ENCODE peak calls at places on chromosomes 5 and 9, in five cellular contexts. B is GM12878, R is K562, K is HepG2, L is SK-N-SH. T is an unnamed sample.

GRCh38 chr5:178323541-178323865 is 90.9 kb upstream of the PHYKPL start:
- DNase-seq in L (no peak), B (no peak), R (no peak), K (no peak), T (no peak)

GRCh38 chr5:125232779-125233230 is 486.4 kb upstream of the ZNF608 start:
- DNase-seq in R (no peak), B (no peak), K (no peak), L (peak; percentile 61), T (no peak)

GRCh38 chr9:108053555-108054061 is 564.0 kb upstream of the KLF4 start:
- DNase-seq in K (no peak), R (no peak), L (no peak), B (no peak), T (no peak)

GRCh38 chr9:35797311-35798109 is 6.1 kb downstream of the NPR2 start:
- DNase-seq in B (no peak), R (no peak), L (no peak), K (no peak), T (no peak)

GRCh38 chr9:89956907-89957306 is 352.1 kb downstream of the GADD45G start:
- DNase-seq in L (no peak), K (no peak), R (no peak), B (no peak), T (no peak)

GRCh38 chr5:14267166-14267838 is 124.2 kb downstream of the TRIO start:
- DNase-seq in B (no peak), R (peak; percentile 23), L (no peak), K (peak; percentile 25), T (no peak)

GRCh38 chr5:181243020-181243520 is 636 bp downstream of the RACK1 start:
- DNase-seq in R (no peak), L (no peak), B (no peak), K (no peak), T (no peak)

GRCh38 chr5:157596449-157596848 is 20.9 kb upstream of the ADAM19 start:
- DNase-seq in R (no peak), K (no peak), B (peak; percentile 96), L (no peak), T (no peak)

GRCh38 chr5:145471831-145472616 is 363.1 kb downstream of the PRELID2 start:
- DNase-seq in K (no peak), R (no peak), B (no peak), L (no peak), T (no peak)

GRCh38 chr9:92668746-92669526 is 995 bp downstream of the IPPK start:
- DNase-seq in L (peak; percentile 53), B (no peak), R (peak; percentile 59), K (peak; percentile 43), T (no peak)

GRCh38 chr9:120974921-120975320 is 48.3 kb upstream of the TRAF1 start:
- DNase-seq in K (no peak), R (no peak), B (no peak), L (no peak), T (no peak)

GRCh38 chr5:97536683-97537082 is 353.6 kb upstream of the RIOK2 start:
- DNase-seq in B (no peak), L (no peak), K (no peak), R (no peak), T (no peak)

GRCh38 chr9:112037281-112038016 is 137.6 kb downstream of the SUSD1 start:
- DNase-seq in R (no peak), L (no peak), B (peak; percentile 97), K (no peak), T (no peak)

GRCh38 chr9:112489876-112490661 is 3.4 kb downstream of the KIAA1958 start:
- DNase-seq in B (no peak), R (no peak), K (peak; percentile 45), L (peak; percentile 28), T (no peak)

GRCh38 chr5:107671742-107672211 is 1.0 kb upstream of the EFNA5 start:
- DNase-seq in B (no peak), R (no peak), L (peak; percentile 60), K (no peak), T (peak; percentile 47)

GRCh38 chr5:95406426-95407093 is 15.4 kb downstream of the FAM81B start:
- DNase-seq in L (no peak), R (no peak), K (no peak), B (no peak), T (no peak)

DNA sequence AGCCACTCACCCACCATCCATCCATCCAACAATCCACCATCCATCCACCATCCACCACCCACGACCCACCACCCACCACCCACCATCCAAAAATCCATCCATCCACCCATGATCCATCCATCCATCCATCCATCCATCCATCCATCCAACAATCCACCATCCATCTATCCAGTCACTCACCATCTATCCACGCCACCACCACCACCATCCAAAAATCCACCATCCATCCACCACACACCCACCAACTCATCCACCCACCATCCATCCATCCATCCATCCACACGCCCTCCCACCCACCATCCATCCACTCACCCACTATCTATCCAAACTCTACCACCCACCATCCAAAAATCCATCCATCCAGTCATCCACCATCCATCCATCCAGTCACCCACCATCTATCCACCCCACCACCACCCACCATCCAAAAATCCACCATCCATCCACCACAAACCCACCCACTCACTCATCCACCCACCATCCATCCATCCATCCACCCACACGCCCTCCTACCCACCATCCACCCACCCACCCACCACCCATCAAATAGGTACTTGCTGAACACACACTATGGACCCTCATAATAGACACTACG is 9.0 kb downstream of the DPH7 start:
- DNase-seq in B (no peak), L (no peak), K (no peak), R (no peak), T (no peak)
- H3K36me3 ChIP-seq in B (peaks cover 8% of the 10 kb centered on the region), L (peaks cover 27% of the 10 kb centered on the region), K (peaks cover 9% of the 10 kb centered on the region), R (peaks cover 44% of the 10 kb centered on the region), T (peaks cover 30% of the 10 kb centered on the region)

GRCh38 chr9:100670719-100671118 is 92.8 kb downstream of the CAVIN4 start:
- DNase-seq in R (no peak), B (no peak), K (no peak), L (no peak), T (no peak)
- H3K4me2 ChIP-seq in R (no peak overlapping the region), B (no peak overlapping the region), K (no peak overlapping the region), L (no peak overlapping the region), T (no peak overlapping the region)

GRCh38 chr9:129604766-129605163 is 16.1 kb downstream of the C9orf50 start:
- DNase-seq in R (no peak), L (no peak), B (no peak), K (no peak), T (no peak)
- TF ChIP-seq ZBTB33 in R (no peak), L (no peak), B (no peak), K (no peak), T (no peak)

GRCh38 chr9:2059131-2059929 is 44.2 kb downstream of the SMARCA2 start:
- DNase-seq in B (no peak), K (no peak), L (no peak), R (no peak), T (no peak)
- H3K36me3 ChIP-seq in B (peaks cover 54% of the 10 kb centered on the region), K (peaks cover 1% of the 10 kb centered on the region), L (peaks cover 13% of the 10 kb centered on the region), R (peaks cover 37% of the 10 kb centered on the region), T (no peaks in the 10 kb centered on the region)

GRCh38 chr5:81450940-81451339 is 57.0 kb upstream of the ACOT12 start:
- DNase-seq in L (no peak), K (peak; percentile 89), B (no peak), R (no peak), T (no peak)
- H3K4me2 ChIP-seq in L (no peak overlapping the region), K (peak overlapping the region; percentile 47), B (no peak overlapping the region), R (no peak overlapping the region), T (no peak overlapping the region)